ENCODE peak calls at places on chromosomes 16 and 17, in seven cellular contexts. T is mucosa of descending colon; H is neural progenitor cell; C is epithelial cell of esophagus; G is pancreas; Y is CD4-positive, alpha-beta memory T cell; A is bronchial epithelial cell. B is an unnamed sample.

GRCh38 chr17:59853168-59853918 is 39.4 kb downstream of the TUBD1 start:
- DNase-seq in T (peak), C (peak), H (peak), Y (peak), G (peak), A (peak), B (peak)

GRCh38 chr17:10668771-10669170 is 11.7 kb upstream of the MYH3 start:
- DNase-seq in C (peak), Y (no peak), A (peak), H (no peak), G (no peak), T (no peak), B (no peak)

GRCh38 chr17:71472809-71473789 is 647.7 kb upstream of the SOX9 start:
- DNase-seq in G (peak), Y (no peak), H (peak), T (peak), C (peak), A (peak), B (no peak)

GRCh38 chr17:43094129-43094834 is 30.9 kb downstream of the BRCA1 start:
- DNase-seq in A (peak), Y (no peak), H (no peak), C (no peak), T (no peak), G (no peak), B (no peak)

GRCh38 chr16:85313541-85314208 is 201.4 kb upstream of the CIBAR2 start:
- DNase-seq in A (peak), T (no peak), H (no peak), G (no peak), C (peak), Y (no peak), B (no peak)

GRCh38 chr17:45251931-45252330 is 10.0 kb downstream of the SPATA32 start:
- DNase-seq in G (no peak), A (no peak), C (no peak), H (no peak), T (peak), Y (no peak), B (no peak)

GRCh38 chr17:41520821-41521521 is 2.3 kb upstream of the KRT15 start:
- DNase-seq in C (no peak), T (peak), A (no peak), G (no peak), H (no peak), Y (no peak), B (no peak)

GRCh38 chr17:43905985-43906852 is 1.1 kb downstream of the MPP2 start:
- DNase-seq in A (no peak), G (peak), H (peak), T (peak), Y (peak), C (peak), B (peak)

GRCh38 chr17:3639981-3640596 is 3.5 kb downstream of the CTNS start:
- DNase-seq in A (no peak), Y (no peak), G (peak), C (no peak), H (peak), T (no peak), B (peak)

GRCh38 chr17:82461827-82462524 is 3.4 kb downstream of the NARF start:
- DNase-seq in H (no peak), C (peak), Y (no peak), A (peak), T (no peak), G (peak), B (no peak)

GRCh38 chr17:15171433-15172047 is 93.6 kb downstream of the PMP22 start:
- DNase-seq in H (peak), G (peak), T (peak), Y (no peak), A (peak), C (peak), B (no peak)

GRCh38 chr17:7325031-7325528 is 4.1 kb downstream of the NEURL4 start:
- DNase-seq in T (no peak), C (no peak), H (no peak), A (no peak), G (no peak), Y (no peak), B (no peak)
- H3K4me3 ChIP-seq in T (no peak), C (no peak), H (no peak), A (no peak), G (no peak), Y (no peak), B (no peak)

GRCh38 chr16:10946308-10946707 is 1.9 kb downstream of the CLEC16A start:
- DNase-seq in C (peak), A (peak), H (peak), G (no peak), Y (no peak), T (no peak), B (no peak)
- H3K4me3 ChIP-seq in C (peak), A (no peak), H (no peak), G (no peak), Y (no peak), T (no peak), B (peak)

GRCh38 chr17:72613411-72614292 is 478.8 kb downstream of the SLC39A11 start:
- DNase-seq in T (no peak), G (no peak), A (peak), Y (no peak), H (no peak), C (peak), B (no peak)

GRCh38 chr17:72614871-72615626 is 477.4 kb downstream of the SLC39A11 start:
- DNase-seq in Y (no peak), A (no peak), H (peak), G (peak), C (peak), T (peak), B (no peak)

GRCh38 chr17:72615627-72615991 is 476.9 kb downstream of the SLC39A11 start:
- DNase-seq in G (no peak), T (no peak), Y (no peak), H (no peak), C (no peak), A (no peak), B (no peak)

GRCh38 chr17:72616457-72616856 is 476.0 kb downstream of the SLC39A11 start:
- DNase-seq in T (no peak), G (no peak), C (no peak), H (peak), Y (no peak), A (no peak), B (no peak)

GRCh38 chr17:72614476-72614870 is 478.0 kb downstream of the SLC39A11 start:
- DNase-seq in A (no peak), C (peak), T (no peak), Y (no peak), G (no peak), H (no peak), B (no peak)
- H3K4me3 ChIP-seq in A (no peak), C (no peak), T (no peak), Y (no peak), G (no peak), H (no peak), B (no peak)

GRCh38 chr17:81036128-81036891 is 1.4 kb downstream of the BAIAP2 start:
- DNase-seq in T (no peak), C (peak), A (peak), G (no peak), Y (no peak), H (no peak), B (no peak)

GRCh38 chr17:81039096-81039495 is 4.1 kb downstream of the BAIAP2 start:
- DNase-seq in A (no peak), Y (no peak), C (no peak), H (no peak), G (no peak), T (no peak), B (no peak)

GRCh38 chr17:81037026-81037782 is 2.3 kb downstream of the BAIAP2 start:
- DNase-seq in A (peak), C (peak), G (peak), Y (no peak), T (no peak), H (no peak), B (no peak)

GRCh38 chr17:81039854-81040758 is 5.2 kb downstream of the BAIAP2 start:
- DNase-seq in G (no peak), H (no peak), T (peak), C (peak), Y (no peak), A (peak), B (no peak)

GRCh38 chr17:81037783-81038733 is 3.1 kb downstream of the BAIAP2 start:
- DNase-seq in C (no peak), Y (no peak), A (no peak), G (peak), H (no peak), T (no peak), B (no peak)
- H3K4me3 ChIP-seq in C (peak), Y (no peak), A (peak), G (no peak), H (no peak), T (no peak), B (no peak)

GRCh38 chr16:1771072-1771863 is at the start of gene NME3:
- DNase-seq in Y (peak), A (peak), H (peak), C (peak), T (peak), G (peak), B (peak)
- H3K4me3 ChIP-seq in Y (peak), A (peak), H (peak), C (peak), T (peak), G (peak), B (peak)

DNA sequence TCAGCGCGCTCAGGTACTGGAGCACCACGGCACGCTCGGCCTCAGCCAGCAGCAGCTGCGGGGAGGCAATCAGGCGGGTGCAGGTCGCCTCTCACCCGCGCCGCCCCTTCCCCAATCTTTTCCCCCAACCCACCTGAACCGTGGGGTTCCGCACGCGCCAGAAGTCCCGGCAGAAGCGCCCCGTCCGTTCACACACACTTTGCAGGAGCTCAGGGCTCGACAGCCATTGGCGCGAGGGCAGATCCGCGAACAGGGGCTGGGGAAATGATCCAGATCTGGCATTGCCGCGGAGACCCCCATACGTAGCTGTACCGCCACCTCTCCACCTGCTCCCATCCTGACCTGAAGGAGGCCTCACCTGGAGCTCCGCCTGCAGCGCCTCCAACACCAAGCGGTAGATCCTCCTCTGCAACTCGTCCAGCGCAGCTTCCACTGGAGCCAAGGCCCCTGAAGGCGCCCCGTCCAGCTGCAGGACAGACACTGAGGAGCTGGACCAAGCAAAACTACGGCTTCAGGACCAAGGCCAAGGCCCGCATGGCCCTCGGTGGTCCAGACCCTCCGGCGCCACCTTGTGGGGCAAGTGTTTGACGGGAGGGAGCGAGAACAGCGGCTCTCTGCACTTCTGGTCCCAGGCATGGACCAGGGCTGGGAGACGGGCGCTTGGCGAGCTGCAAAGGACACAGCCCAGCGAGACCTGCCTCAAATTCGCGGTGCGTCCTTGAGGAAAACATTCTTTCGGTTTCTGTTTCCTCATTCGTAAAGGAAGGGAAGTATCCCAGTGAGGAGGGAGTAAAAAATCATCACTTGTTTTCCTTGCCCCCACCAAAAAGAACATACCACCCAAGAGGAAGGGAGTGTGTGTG is 1.5 kb upstream of the MATCAP1 start:
- DNase-seq in Y (peak), A (peak), H (peak), C (peak), T (peak), G (peak), B (peak)
- H3K4me3 ChIP-seq in Y (peak), A (no peak), H (no peak), C (no peak), T (no peak), G (no peak), B (no peak)

DNA sequence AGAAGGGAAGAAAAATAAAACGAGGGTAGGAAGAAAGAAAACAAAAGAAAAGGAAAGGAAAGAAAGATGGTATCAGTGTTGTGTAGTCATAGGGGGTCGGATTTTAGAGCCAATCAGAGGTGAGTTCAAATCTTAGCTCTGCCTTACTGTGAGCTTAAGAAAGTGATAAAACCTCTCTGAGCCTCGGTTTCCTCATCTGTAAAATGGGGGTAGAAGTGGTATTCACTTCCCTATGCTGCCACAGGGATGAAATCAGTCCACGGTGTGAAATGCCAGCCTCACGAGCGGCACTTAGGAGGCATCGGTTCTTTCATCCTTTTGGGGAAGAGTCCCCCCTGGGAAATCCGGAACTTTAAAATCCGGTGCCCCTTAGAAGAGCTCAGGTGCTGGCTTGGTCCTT is 6.1 kb downstream of the KCNG4 start:
- DNase-seq in Y (no peak), A (no peak), C (no peak), T (no peak), G (no peak), H (no peak), B (no peak)
- H3K4me3 ChIP-seq in Y (no peak), A (no peak), C (no peak), T (no peak), G (no peak), H (no peak), B (no peak)

GRCh38 chr16:22688463-22688862 is 125.5 kb upstream of the HS3ST2 start:
- DNase-seq in C (no peak), G (no peak), Y (no peak), H (no peak), A (no peak), T (no peak), B (no peak)

GRCh38 chr16:22688930-22689329 is 125.0 kb upstream of the HS3ST2 start:
- DNase-seq in T (no peak), G (no peak), Y (no peak), A (no peak), C (no peak), H (no peak), B (no peak)

GRCh38 chr16:22684282-22685161 is 129.4 kb upstream of the HS3ST2 start:
- DNase-seq in G (no peak), T (no peak), C (no peak), H (no peak), A (no peak), Y (no peak), B (no peak)

GRCh38 chr16:22685162-22685830 is 128.7 kb upstream of the HS3ST2 start:
- DNase-seq in G (no peak), C (no peak), A (no peak), T (peak), Y (no peak), H (no peak), B (no peak)

GRCh38 chr16:22687031-22687530 is 126.9 kb upstream of the HS3ST2 start:
- DNase-seq in T (no peak), G (no peak), A (no peak), C (no peak), Y (no peak), H (no peak), B (no peak)
- H3K4me3 ChIP-seq in T (no peak), G (no peak), A (no peak), C (no peak), Y (no peak), H (no peak), B (no peak)